ENCODE peak calls at places on chromosome 21, in six cellular contexts. I is HepG2, Q is K562, U is HCT116, H is GM12878, S is H1. O is an unnamed sample.

GRCh38 chr21:38036016-38036415 is 119.8 kb upstream of the KCNJ6 start:
- DNase-seq in I (no peak), Q (no peak), U (no peak), H (no peak), S (no peak), O (no peak)

GRCh38 chr21:15241997-15242767 is 177.4 kb upstream of the NRIP1 start:
- DNase-seq in I (no peak), Q (no peak), U (no peak), H (no peak), S (peak), O (peak)

GRCh38 chr21:34884346-34884929 is 164.7 kb downstream of the RUNX1 start:
- DNase-seq in I (no peak), Q (no peak), U (no peak), H (no peak), S (no peak), O (no peak)

GRCh38 chr21:31222142-31222541 is 121.9 kb downstream of the TIAM1 start:
- DNase-seq in I (no peak), Q (no peak), U (no peak), H (no peak), S (no peak), O (no peak)

GRCh38 chr21:16020878-16021277 is 291.1 kb downstream of the USP25 start:
- DNase-seq in I (no peak), Q (no peak), U (no peak), H (no peak), S (no peak), O (no peak)

GRCh38 chr21:30880914-30881313 is 466 bp downstream of the KRTAP11-1 start:
- DNase-seq in I (no peak), Q (no peak), U (no peak), H (no peak), S (no peak), O (no peak)

GRCh38 chr21:35190201-35190701 is 141.1 kb upstream of the RUNX1 start:
- DNase-seq in I (no peak), Q (no peak), U (peak), H (no peak), S (no peak), O (no peak)

GRCh38 chr21:31204801-31205200 is 139.3 kb downstream of the TIAM1 start:
- DNase-seq in I (no peak), Q (no peak), U (no peak), H (no peak), S (no peak), O (no peak)

GRCh38 chr21:45972716-45973474 is 8.7 kb upstream of the COL6A1 start:
- DNase-seq in I (no peak), Q (no peak), U (no peak), H (no peak), S (peak), O (no peak)

GRCh38 chr21:35408401-35408800 is 359.3 kb upstream of the RUNX1 start:
- DNase-seq in I (no peak), Q (no peak), U (no peak), H (no peak), S (no peak), O (no peak)

GRCh38 chr21:23861908-23862504 is 1745.3 kb downstream of the MRPL39 start:
- DNase-seq in I (no peak), Q (no peak), U (no peak), H (no peak), S (no peak), O (no peak)

GRCh38 chr21:27564684-27565280 is 597.9 kb upstream of the ADAMTS5 start:
- DNase-seq in I (no peak), Q (peak), U (no peak), H (no peak), S (no peak), O (peak)

GRCh38 chr21:31687108-31687507 is 27.6 kb downstream of the SOD1 start:
- DNase-seq in I (no peak), Q (no peak), U (no peak), H (no peak), S (no peak), O (no peak)

GRCh38 chr21:44846485-44847260 is 26.8 kb downstream of the PTTG1IP start:
- DNase-seq in I (peak), Q (peak), U (no peak), H (no peak), S (no peak), O (no peak)

GRCh38 chr21:15667010-15667409 is 62.8 kb upstream of the USP25 start:
- DNase-seq in I (no peak), Q (no peak), U (no peak), H (no peak), S (no peak), O (no peak)

GRCh38 chr21:15841856-15842564 is 112.2 kb downstream of the USP25 start:
- DNase-seq in I (no peak), Q (no peak), U (no peak), H (no peak), S (no peak), O (no peak)

GRCh38 chr21:38303300-38303699 is 46.5 kb downstream of the KCNJ15 start:
- DNase-seq in I (no peak), Q (no peak), U (no peak), H (no peak), S (no peak), O (no peak)

GRCh38 chr21:16476056-16476850 is 746.5 kb downstream of the USP25 start:
- DNase-seq in I (no peak), Q (no peak), U (no peak), H (no peak), S (no peak), O (no peak)

GRCh38 chr21:30408782-30409494 is 13.1 kb downstream of the KRTAP13-1 start:
- DNase-seq in I (peak), Q (peak), U (peak), H (no peak), S (peak), O (peak)

GRCh38 chr21:14480601-14481000 is 65.5 kb downstream of the SAMSN1 start:
- DNase-seq in I (no peak), Q (no peak), U (no peak), H (no peak), S (no peak), O (no peak)

GRCh38 chr21:15277498-15277897 is 212.7 kb upstream of the NRIP1 start:
- DNase-seq in I (no peak), Q (no peak), U (no peak), H (no peak), S (no peak), O (no peak)

GRCh38 chr21:46304437-46304836 is 18.3 kb downstream of the YBEY start:
- DNase-seq in I (no peak), Q (no peak), U (no peak), H (no peak), S (no peak), O (no peak)

GRCh38 chr21:34611528-34611927 is 3.4 kb downstream of the RCAN1 start:
- DNase-seq in I (no peak), Q (no peak), U (no peak), H (no peak), S (no peak), O (no peak)

GRCh38 chr21:35015435-35016024 is 33.6 kb downstream of the RUNX1 start:
- DNase-seq in I (no peak), Q (no peak), U (no peak), H (no peak), S (no peak), O (no peak)

GRCh38 chr21:45078877-45079281 is 4.5 kb downstream of the ADARB1 start:
- DNase-seq in I (no peak), Q (no peak), U (no peak), H (no peak), S (no peak), O (no peak)

GRCh38 chr21:45542242-45542666 is at the start of gene SLC19A1:
- DNase-seq in I (no peak), Q (peak), U (no peak), H (no peak), S (peak), O (no peak)

GRCh38 chr21:16742116-16742515 is 770.7 kb upstream of the CXADR start:
- DNase-seq in I (no peak), Q (no peak), U (no peak), H (no peak), S (no peak), O (no peak)

GRCh38 chr21:37767984-37768383 is 148.3 kb downstream of the KCNJ6 start:
- DNase-seq in I (no peak), Q (no peak), U (no peak), H (no peak), S (no peak), O (no peak)

GRCh38 chr21:44918107-44918470 is 2.6 kb downstream of the ITGB2 start:
- DNase-seq in I (no peak), Q (no peak), U (no peak), H (no peak), S (no peak), O (no peak)

GRCh38 chr21:35581640-35582039 is 478.7 kb downstream of the SETD4 start:
- DNase-seq in I (no peak), Q (no peak), U (no peak), H (no peak), S (no peak), O (no peak)

GRCh38 chr21:33968082-33968997 is 52.7 kb upstream of the ATP5PO start:
- DNase-seq in I (peak), Q (peak), U (no peak), H (no peak), S (peak), O (no peak)

GRCh38 chr21:15309721-15310120 is 244.9 kb upstream of the NRIP1 start:
- DNase-seq in I (no peak), Q (no peak), U (no peak), H (no peak), S (no peak), O (no peak)

GRCh38 chr21:21114456-21114855 is 116.2 kb downstream of the NCAM2 start:
- DNase-seq in I (no peak), Q (no peak), U (no peak), H (no peak), S (no peak), O (no peak)

GRCh38 chr21:37984416-37984815 is 68.2 kb upstream of the KCNJ6 start:
- DNase-seq in I (no peak), Q (no peak), U (no peak), H (no peak), S (no peak), O (no peak)

GRCh38 chr21:34808569-34809204 is 139.9 kb downstream of the CLIC6 start:
- DNase-seq in I (no peak), Q (no peak), U (no peak), H (no peak), S (no peak), O (no peak)

DNA sequence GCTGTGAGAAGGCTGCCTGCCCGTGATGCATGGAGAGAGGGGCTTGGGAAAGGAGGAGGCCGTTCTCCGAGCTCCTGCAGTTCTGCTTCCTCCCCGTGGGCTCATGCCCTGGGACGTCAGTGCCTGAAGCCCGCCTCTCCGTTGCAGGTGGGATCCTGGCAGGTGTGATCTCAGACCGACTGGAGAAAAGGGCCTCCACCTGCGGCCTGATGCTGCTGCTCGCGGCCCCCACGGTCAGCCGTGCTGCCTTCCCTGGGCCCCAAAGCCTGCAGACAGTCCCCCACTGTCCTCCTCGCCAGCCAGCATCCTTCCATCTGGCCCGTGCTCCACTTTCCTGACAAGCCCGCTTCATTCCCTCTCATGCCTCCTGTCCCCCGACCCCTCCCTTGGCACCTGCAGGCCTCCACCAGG is 50.9 kb downstream of the SLC37A1 start:
- DNase-seq in I (no peak), Q (no peak), U (no peak), H (no peak), S (no peak), O (no peak)
- TF ChIP-seq ZNF274 in I (no peak), Q (no peak), U (no peak), H (no peak), S (no peak), O (no peak)

DNA sequence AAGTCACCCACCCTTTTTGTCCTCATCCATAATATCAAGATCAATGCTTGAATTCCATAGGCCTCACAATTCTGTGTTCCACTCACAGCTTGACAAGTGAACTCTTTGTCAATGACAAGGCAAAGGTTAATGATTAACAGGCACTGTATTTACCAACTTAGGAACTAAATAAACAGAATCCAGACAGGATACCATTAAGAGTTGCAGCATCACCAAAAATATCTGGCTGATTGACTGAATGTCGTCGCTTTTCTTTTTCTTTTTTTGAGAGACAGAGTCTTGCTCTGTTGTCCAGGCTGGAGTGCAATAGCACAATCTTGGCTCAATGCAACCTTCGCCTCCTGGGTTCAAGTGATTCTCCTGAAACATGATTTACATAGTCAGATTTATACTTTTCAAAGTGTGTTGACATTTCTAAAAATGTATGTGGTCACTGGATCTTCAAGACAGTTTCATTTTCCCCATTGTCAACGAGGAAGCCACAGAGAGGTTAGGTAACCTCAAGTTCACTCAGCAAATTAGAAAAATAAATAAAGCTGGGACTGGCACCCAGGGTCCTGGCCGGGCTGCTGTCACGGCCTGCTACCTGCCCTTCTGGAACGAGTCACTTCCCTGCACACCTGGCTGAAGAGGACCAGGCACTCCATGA is 81.0 kb downstream of the PDE9A start:
- DNase-seq in I (peak), Q (no peak), U (no peak), H (no peak), S (no peak), O (no peak)
- H3K4me3 ChIP-seq in I (peak), Q (no peak), U (no peak), H (no peak), S (no peak), O (no peak)

GRCh38 chr21:43588957-43589356 is 70.3 kb downstream of the HSF2BP start:
- DNase-seq in I (peak), Q (no peak), U (no peak), H (no peak), S (no peak), O (no peak)

GRCh38 chr21:43590220-43590619 is 69.1 kb downstream of the HSF2BP start:
- DNase-seq in I (peak), Q (no peak), U (no peak), H (no peak), S (no peak), O (no peak)

GRCh38 chr21:43597052-43597451 is 62.2 kb downstream of the HSF2BP start:
- DNase-seq in I (peak), Q (no peak), U (no peak), H (no peak), S (no peak), O (no peak)

GRCh38 chr21:43596616-43597015 is 62.7 kb downstream of the HSF2BP start:
- DNase-seq in I (no peak), Q (no peak), U (no peak), H (no peak), S (no peak), O (no peak)

GRCh38 chr21:43591468-43592050 is 67.7 kb downstream of the HSF2BP start:
- DNase-seq in I (peak), Q (peak), U (no peak), H (no peak), S (no peak), O (no peak)
- H3K9ac ChIP-seq in I (no peak), Q (no peak), U (no peak), H (no peak), S (no peak), O (no peak)

GRCh38 chr21:39852021-39852721 is 15.1 kb upstream of the PCP4 start:
- DNase-seq in I (no peak), Q (no peak), U (no peak), H (no peak), S (no peak), O (peak)
- TF ChIP-seq ZNF274 in I (no peak), Q (no peak), U (no peak), H (no peak), S (no peak), O (no peak)

GRCh38 chr21:36589352-36589971 is 109.5 kb upstream of the SIM2 start:
- DNase-seq in I (peak), Q (peak), U (peak), H (peak), S (peak), O (peak)
- H3K4me3 ChIP-seq in I (no peak), Q (no peak), U (no peak), H (no peak), S (no peak), O (no peak)

GRCh38 chr21:41923641-41924342 is 30.0 kb downstream of the C2CD2 start:
- DNase-seq in I (no peak), Q (no peak), U (no peak), H (no peak), S (no peak), O (no peak)
- H3K9ac ChIP-seq in I (no peak), Q (no peak), U (no peak), H (peak), S (no peak), O (no peak)

GRCh38 chr21:32795802-32796489 is 24.4 kb upstream of the PAXBP1 start:
- DNase-seq in I (no peak), Q (no peak), U (no peak), H (no peak), S (no peak), O (no peak)
- TF ChIP-seq ZNF274 in I (no peak), Q (no peak), U (no peak), H (no peak), S (no peak), O (no peak)

GRCh38 chr21:43777953-43778352 is 1.8 kb upstream of the CSTB start:
- DNase-seq in I (no peak), Q (no peak), U (no peak), H (no peak), S (no peak), O (no peak)
- H3K4me3 ChIP-seq in I (peak), Q (no peak), U (no peak), H (no peak), S (no peak), O (no peak)

O was measured in NT2/D1.